ENCODE peak calls at places on chromosome 15, in seven cellular contexts. Q is LHCN-M2, N is upper lobe of right lung, G is sigmoid colon, M is left cardiac atrium, J is occipital lobe, R is kidney glomerular epithelial cell. L is an unnamed sample.

GRCh38 chr15:59896652-59897051 is 107.5 kb upstream of the FOXB1 start:
- DNase-seq in M (no peak), Q (no peak), J (no peak), G (no peak), N (no peak), R (no peak), L (no peak)

GRCh38 chr15:91522609-91523332 is 330.7 kb upstream of the SLCO3A1 start:
- DNase-seq in N (no peak), Q (no peak), M (no peak), R (peak), J (peak), G (no peak), L (no peak)

GRCh38 chr15:73990250-73991005 is 1.7 kb downstream of the STOML1 start:
- DNase-seq in G (peak), R (no peak), J (no peak), N (no peak), Q (no peak), M (no peak), L (no peak)

GRCh38 chr15:83653288-83653638 is 660 bp upstream of the ADAMTSL3 start:
- DNase-seq in R (no peak), G (no peak), N (no peak), M (no peak), Q (no peak), J (no peak), L (no peak)

GRCh38 chr15:56496635-56497034 is 31.7 kb upstream of the MNS1 start:
- DNase-seq in N (no peak), G (no peak), Q (peak), J (no peak), R (peak), M (no peak), L (no peak)

GRCh38 chr15:70447927-70448698 is 315.2 kb downstream of the UACA start:
- DNase-seq in R (no peak), J (no peak), Q (no peak), M (peak), N (no peak), G (no peak), L (no peak)

GRCh38 chr15:77838061-77838460 is 205.3 kb upstream of the LINGO1 start:
- DNase-seq in Q (no peak), G (peak), J (no peak), N (peak), R (no peak), M (no peak), L (no peak)

GRCh38 chr15:78139564-78139963 is 8.3 kb upstream of the CIB2 start:
- DNase-seq in N (no peak), M (no peak), Q (no peak), G (no peak), R (no peak), J (no peak), L (no peak)

GRCh38 chr15:73989001-73989798 is 2.9 kb downstream of the STOML1 start:
- DNase-seq in R (peak), G (peak), J (no peak), M (no peak), N (peak), Q (peak), L (no peak)

GRCh38 chr15:59222106-59222505 is 15.5 kb downstream of the LDHAL6B start:
- DNase-seq in M (no peak), Q (peak), G (no peak), J (peak), R (peak), N (no peak), L (no peak)

GRCh38 chr15:75036269-75036668 is 12.9 kb downstream of the PPCDC start:
- DNase-seq in J (no peak), G (no peak), M (no peak), N (no peak), R (no peak), Q (peak), L (no peak)

GRCh38 chr15:73941871-73942635 is 15.8 kb downstream of the LOXL1 start:
- DNase-seq in Q (no peak), R (peak), J (no peak), G (peak), N (no peak), M (no peak), L (no peak)

L was measured in amygdala.